ENCODE peak calls at places on chromosomes 4 and X, in five cellular contexts. S, C, R, G and W are unnamed samples.

GRCh38 chr4:548976-549375 is 27.1 kb downstream of the TMEM271 start:
- DNase-seq in S (no peak), C (no peak), R (no peak), G (no peak), W (no peak)

GRCh38 chrX:143568467-143568866 is 51.2 kb upstream of the SPANXN3 start:
- DNase-seq in S (no peak), C (no peak), R (no peak), G (no peak), W (no peak)

GRCh38 chrX:70421618-70422017 is 1.5 kb upstream of the GDPD2 start:
- DNase-seq in S (no peak), C (no peak), R (no peak), G (no peak), W (no peak)

GRCh38 chrX:130080791-130081367 is 29.4 kb downstream of the ELF4 start:
- DNase-seq in S (no peak), C (no peak), R (no peak), G (no peak), W (peak)

GRCh38 chr4:2866160-2866861 is 22.7 kb downstream of the ADD1 start:
- DNase-seq in S (no peak), C (no peak), R (no peak), G (no peak), W (no peak)

GRCh38 chr4:147096667-147097604 is 151.3 kb upstream of the TTC29 start:
- DNase-seq in S (peak), C (peak), R (no peak), G (no peak), W (no peak)

GRCh38 chrX:154412468-154412867 is 1.1 kb downstream of the TAFAZZIN start:
- DNase-seq in S (no peak), C (no peak), R (no peak), G (no peak), W (no peak)

GRCh38 chr4:137949746-137950145 is 292.4 kb downstream of the SLC7A11 start:
- DNase-seq in S (no peak), C (no peak), R (no peak), G (no peak), W (no peak)